ENCODE peak calls at places on chromosomes 1 and 21, in five cellular contexts. L is PC-3, G is GM13977, M is body of pancreas, U is uterus. V is an unnamed sample.

GRCh38 chr1:44264143-44264542 is 50.9 kb downstream of the DMAP1 start:
- DNase-seq in L (no peak), G (no peak), M (no peak), U (no peak), V (no peak)

GRCh38 chr1:223425550-223425949 is 32.3 kb downstream of the CCDC185 start:
- DNase-seq in L (no peak), G (no peak), M (no peak), U (no peak), V (no peak)

GRCh38 chr1:29854700-29855276 is 618.5 kb downstream of the PTPRU start:
- DNase-seq in L (peak; percentile 13), G (no peak), M (no peak), U (no peak), V (no peak)

GRCh38 chr1:172487550-172487949 is 43.7 kb upstream of the PIGC start:
- DNase-seq in L (no peak), G (no peak), M (no peak), U (no peak), V (no peak)

GRCh38 chr1:187527346-187527745 is 698.6 kb downstream of the PLA2G4A start:
- DNase-seq in L (no peak), G (no peak), M (no peak), U (no peak), V (no peak)

GRCh38 chr1:112826217-112826944 is 111.2 kb upstream of the PPM1J start:
- DNase-seq in L (no peak), G (no peak), M (no peak), U (no peak), V (no peak)

GRCh38 chr21:45364464-45365185 is 40.3 kb upstream of the COL18A1 start:
- DNase-seq in L (no peak), G (no peak), M (peak; percentile 52), U (peak; percentile 75), V (no peak)

GRCh38 chr1:111967067-111967690 is 22.3 kb downstream of the KCND3 start:
- DNase-seq in L (no peak), G (no peak), M (peak; percentile 49), U (no peak), V (no peak)

GRCh38 chr1:68197891-68198290 is 34.4 kb downstream of the WLS start:
- DNase-seq in L (peak; percentile 94), G (no peak), M (peak; percentile 22), U (no peak), V (no peak)

GRCh38 chr1:7186382-7187120 is 401.3 kb downstream of the CAMTA1 start:
- DNase-seq in L (no peak), G (no peak), M (no peak), U (no peak), V (no peak)

GRCh38 chr1:245129811-245130210 is 25.0 kb upstream of the KIF26B start:
- DNase-seq in L (no peak), G (no peak), M (no peak), U (no peak), V (no peak)

GRCh38 chr1:84434756-84435142 is 36.5 kb downstream of the DNASE2B start:
- DNase-seq in L (no peak), G (no peak), M (no peak), U (no peak), V (no peak)

GRCh38 chr1:162681127-162681435 is 48.8 kb downstream of the DDR2 start:
- DNase-seq in L (no peak), G (no peak), M (no peak), U (no peak), V (no peak)

GRCh38 chr1:180098242-180098995 is 56.2 kb upstream of the QSOX1 start:
- DNase-seq in L (peak; percentile 65), G (no peak), M (no peak), U (no peak), V (no peak)

GRCh38 chr1:30707412-30708360 is 15.7 kb downstream of the MATN1 start:
- DNase-seq in L (peak; percentile 77), G (peak; percentile 85), M (peak; percentile 77), U (peak; percentile 77), V (peak; percentile 86)

GRCh38 chr1:30111431-30111830 is 612.0 kb downstream of the MATN1 start:
- DNase-seq in L (peak; percentile 71), G (no peak), M (peak; percentile 37), U (peak; percentile 32), V (no peak)

GRCh38 chr1:223742861-223743517 is 30.6 kb downstream of the CAPN2 start:
- DNase-seq in L (no peak), G (no peak), M (no peak), U (no peak), V (no peak)

GRCh38 chr1:18347559-18347958 is 133.2 kb upstream of the KLHDC7A start:
- DNase-seq in L (no peak), G (no peak), M (no peak), U (no peak), V (no peak)

GRCh38 chr1:107683198-107683657 is 281.8 kb downstream of the VAV3 start:
- DNase-seq in L (peak; percentile 85), G (no peak), M (no peak), U (no peak), V (no peak)

GRCh38 chr1:233006582-233006981 is 56.2 kb downstream of the NTPCR start:
- DNase-seq in L (no peak), G (no peak), M (no peak), U (no peak), V (no peak)

GRCh38 chr1:153578936-153579335 is 13.3 kb upstream of the S100A2 start:
- DNase-seq in L (no peak), G (no peak), M (no peak), U (no peak), V (no peak)

GRCh38 chr1:243730499-243731150 is 119.4 kb downstream of the AKT3 start:
- DNase-seq in L (no peak), G (no peak), M (no peak), U (no peak), V (no peak)

GRCh38 chr21:42512346-42513034 is 1.2 kb upstream of the SLC37A1 start:
- DNase-seq in L (no peak), G (no peak), M (no peak), U (no peak), V (no peak)

GRCh38 chr21:43290529-43291346 is 121.9 kb downstream of the CRYAA start:
- DNase-seq in L (no peak), G (peak; percentile 77), M (no peak), U (no peak), V (no peak)

GRCh38 chr1:183075861-183076260 is 52.6 kb downstream of the LAMC1 start:
- DNase-seq in L (peak; percentile 21), G (no peak), M (no peak), U (no peak), V (no peak)

GRCh38 chr1:32892368-32893197 is 6.3 kb downstream of the HPCA start:
- DNase-seq in L (no peak), G (peak; percentile 81), M (peak; percentile 41), U (no peak), V (peak; percentile 76)

GRCh38 chr1:67544921-67545320 is 114.7 kb upstream of the SERBP1 start:
- DNase-seq in L (peak; percentile 80), G (no peak), M (no peak), U (no peak), V (no peak)

GRCh38 chr21:21688877-21689276 is 690.7 kb downstream of the NCAM2 start:
- DNase-seq in L (peak; percentile 46), G (no peak), M (no peak), U (no peak), V (no peak)

GRCh38 chr1:201119826-201120225 is 7.2 kb downstream of the ASCL5 start:
- DNase-seq in L (no peak), G (no peak), M (no peak), U (no peak), V (no peak)

GRCh38 chr1:201116091-201116490 is 3.9 kb upstream of the CACNA1S start:
- DNase-seq in L (no peak), G (no peak), M (no peak), U (no peak), V (no peak)

GRCh38 chr1:201115390-201115937 is 3.2 kb upstream of the CACNA1S start:
- DNase-seq in L (no peak), G (no peak), M (no peak), U (no peak), V (no peak)

GRCh38 chr1:201122321-201123017 is 4.5 kb downstream of the ASCL5 start:
- DNase-seq in L (peak; percentile 71), G (no peak), M (no peak), U (no peak), V (no peak)

GRCh38 chr1:201119206-201119814 is 7.1 kb upstream of the CACNA1S start:
- DNase-seq in L (peak; percentile 90), G (peak; percentile 72), M (no peak), U (no peak), V (no peak)
- TF ChIP-seq CTCF in L (peak; percentile 100), G (peak; percentile 65), M (peak; percentile 26), U (peak; percentile 10), V (peak; percentile 50)

GRCh38 chr1:149942207-149942606 is 5.5 kb upstream of the MTMR11 start:
- DNase-seq in L (no peak), G (no peak), M (no peak), U (no peak), V (no peak)
- TF ChIP-seq CTCF in L (peak; percentile 30), G (no peak), M (no peak), U (peak; percentile 38), V (no peak)

GRCh38 chr1:200234938-200235337 is 174.9 kb downstream of the ZNF281 start:
- DNase-seq in L (peak; percentile 81), G (no peak), M (no peak), U (no peak), V (no peak)
- TF ChIP-seq CTCF in L (no peak), G (no peak), M (no peak), U (no peak), V (no peak)

GRCh38 chr21:39204134-39204533 is 20.9 kb upstream of the PSMG1 start:
- DNase-seq in L (no peak), G (no peak), M (no peak), U (no peak), V (no peak)
- TF ChIP-seq CTCF in L (no peak), G (no peak), M (no peak), U (no peak), V (peak; percentile 42)

GRCh38 chr1:4422496-4423289 is 231.7 kb upstream of the AJAP1 start:
- DNase-seq in L (no peak), G (no peak), M (no peak), U (no peak), V (no peak)
- TF ChIP-seq CTCF in L (no peak), G (no peak), M (no peak), U (no peak), V (no peak)

DNA sequence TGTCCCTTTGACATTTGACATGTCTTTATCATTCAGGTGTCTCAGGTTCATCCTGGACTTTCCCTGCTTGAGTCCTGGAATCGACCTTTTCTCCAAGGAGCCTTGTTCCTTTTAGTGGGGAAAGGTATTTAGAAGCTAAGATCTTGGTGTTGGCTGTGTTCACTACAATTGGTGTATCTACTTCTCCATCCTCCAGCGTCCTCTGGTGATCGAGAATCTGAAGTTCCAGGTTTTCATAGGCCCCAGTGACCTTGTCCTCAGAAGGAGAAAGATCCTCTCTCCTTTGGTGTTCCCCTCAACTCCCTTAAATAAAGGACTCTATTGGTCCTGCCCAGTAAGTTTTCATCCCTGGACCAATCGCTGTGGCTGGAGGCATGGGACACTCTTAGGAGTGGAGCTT is 22.1 kb downstream of the MROH7 start:
- DNase-seq in L (no peak), G (no peak), M (no peak), U (no peak), V (no peak)
- TF ChIP-seq CTCF in L (no peak), G (no peak), M (no peak), U (no peak), V (no peak)

V was measured in mesothelial cell of epicardium.